ENCODE peak calls at places on chromosomes 13 and 19, in five cellular contexts. One of them, this sample, is unnamed.

GRCh38 chr13:105510363-105510762 is 1025.1 kb downstream of the EFNB2 start:
- DNase-seq in upper lobe of left lung: no peak
- DNase-seq in stomach: no peak
- DNase-seq in spleen: no peak
- DNase-seq in suprapubic skin: no peak
- DNase-seq in this sample: no peak

GRCh38 chr13:102183509-102184182 is 218.2 kb downstream of the FGF14 start:
- DNase-seq in upper lobe of left lung: no peak
- DNase-seq in spleen: no peak
- DNase-seq in stomach: no peak
- DNase-seq in suprapubic skin: no peak
- DNase-seq in this sample: no peak

GRCh38 chr19:2887391-2887914 is 13.3 kb upstream of the ZNF57 start:
- DNase-seq in stomach: no peak
- DNase-seq in suprapubic skin: no peak
- DNase-seq in upper lobe of left lung: no peak
- DNase-seq in spleen: no peak
- DNase-seq in this sample: no peak

GRCh38 chr19:925912-926594 is at the start of gene ARID3A:
- DNase-seq in spleen: peak
- DNase-seq in suprapubic skin: no peak
- DNase-seq in upper lobe of left lung: no peak
- DNase-seq in stomach: peak
- DNase-seq in this sample: peak

GRCh38 chr19:47749326-47749725 is 4.0 kb downstream of the NOP53 start:
- DNase-seq in upper lobe of left lung: no peak
- DNase-seq in spleen: no peak
- DNase-seq in stomach: no peak
- DNase-seq in suprapubic skin: no peak
- DNase-seq in this sample: no peak

GRCh38 chr19:35347171-35347929 is at the start of gene FFAR1:
- DNase-seq in stomach: peak
- DNase-seq in spleen: peak
- DNase-seq in upper lobe of left lung: no peak
- DNase-seq in suprapubic skin: peak
- DNase-seq in this sample: peak

GRCh38 chr19:54333586-54334298 is 5.2 kb downstream of the LILRA4 start:
- DNase-seq in suprapubic skin: no peak
- DNase-seq in upper lobe of left lung: no peak
- DNase-seq in spleen: no peak
- DNase-seq in stomach: no peak
- DNase-seq in this sample: no peak

GRCh38 chr13:46142692-46143238 is 37.9 kb upstream of the CPB2 start:
- DNase-seq in stomach: no peak
- DNase-seq in upper lobe of left lung: no peak
- DNase-seq in spleen: no peak
- DNase-seq in suprapubic skin: no peak
- DNase-seq in this sample: no peak

DNA sequence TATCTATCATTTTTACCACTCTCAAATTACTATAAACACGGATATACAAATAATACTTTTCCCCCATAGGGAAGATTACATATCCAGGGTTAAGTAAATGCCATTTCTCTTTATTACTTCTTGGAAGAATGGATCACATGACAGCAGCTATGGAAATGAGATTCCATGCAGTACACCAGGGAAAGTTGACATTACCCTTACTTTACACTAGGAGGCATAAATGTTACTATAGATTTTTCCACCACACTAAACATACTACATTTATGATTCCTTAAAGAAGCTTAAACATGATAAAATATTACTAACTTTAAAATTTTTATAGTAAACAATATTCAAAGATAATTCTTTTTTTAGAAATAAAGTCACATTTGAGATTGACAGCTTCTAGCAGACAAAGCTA is 611.4 kb downstream of the PCDH9 start:
- DNase-seq in upper lobe of left lung: no peak
- DNase-seq in suprapubic skin: no peak
- DNase-seq in stomach: no peak
- DNase-seq in spleen: no peak
- DNase-seq in this sample: no peak
- TF ChIP-seq CTCF in upper lobe of left lung: no peak
- TF ChIP-seq CTCF in suprapubic skin: peak
- TF ChIP-seq CTCF in stomach: peak
- TF ChIP-seq CTCF in spleen: peak
- TF ChIP-seq CTCF in this sample: peak

GRCh38 chr19:16589917-16590316 is 17.7 kb upstream of the SLC35E1 start:
- DNase-seq in suprapubic skin: peak
- DNase-seq in stomach: no peak
- DNase-seq in upper lobe of left lung: no peak
- DNase-seq in spleen: no peak
- DNase-seq in this sample: no peak
- TF ChIP-seq POLR2A in suprapubic skin: no peak
- TF ChIP-seq POLR2A in stomach: no peak
- TF ChIP-seq POLR2A in upper lobe of left lung: no peak
- TF ChIP-seq POLR2A in spleen: no peak
- TF ChIP-seq POLR2A in this sample: no peak

DNA sequence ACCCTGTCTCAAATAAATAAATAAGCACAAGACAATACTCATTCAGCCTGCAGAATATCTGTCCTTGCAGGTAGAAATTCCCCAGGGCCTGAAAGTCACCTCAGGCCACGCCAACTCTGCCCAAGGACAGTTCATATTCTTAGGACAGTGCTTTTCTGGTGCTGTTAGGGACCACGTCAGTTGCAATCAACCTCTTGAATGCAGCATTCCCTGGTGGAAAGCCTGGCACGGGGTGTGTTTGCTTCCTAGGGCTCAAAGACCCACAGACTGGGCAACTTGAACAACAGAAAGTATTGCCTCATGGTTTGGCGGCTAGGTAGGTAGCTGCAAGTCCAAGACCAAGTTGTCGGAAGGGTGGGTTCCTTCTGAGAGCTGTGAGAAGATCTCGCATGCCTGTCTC is 160.3 kb downstream of the KCTD15 start:
- DNase-seq in upper lobe of left lung: no peak
- DNase-seq in suprapubic skin: no peak
- DNase-seq in stomach: no peak
- DNase-seq in spleen: no peak
- DNase-seq in this sample: no peak
- TF ChIP-seq POLR2AphosphoS5 in upper lobe of left lung: no peak
- TF ChIP-seq POLR2AphosphoS5 in suprapubic skin: no peak
- TF ChIP-seq POLR2AphosphoS5 in stomach: no peak
- TF ChIP-seq POLR2AphosphoS5 in spleen: no peak
- TF ChIP-seq POLR2AphosphoS5 in this sample: no peak

GRCh38 chr13:51262501-51263211 is 40.5 kb downstream of the FAM124A start:
- DNase-seq in spleen: no peak
- DNase-seq in upper lobe of left lung: no peak
- DNase-seq in suprapubic skin: no peak
- DNase-seq in stomach: no peak
- DNase-seq in this sample: peak
- TF ChIP-seq CTCF in spleen: no peak
- TF ChIP-seq CTCF in upper lobe of left lung: no peak
- TF ChIP-seq CTCF in suprapubic skin: no peak
- TF ChIP-seq CTCF in stomach: no peak
- TF ChIP-seq CTCF in this sample: no peak

GRCh38 chr13:29571876-29572570 is 23.5 kb downstream of the SLC7A1 start:
- DNase-seq in suprapubic skin: no peak
- DNase-seq in upper lobe of left lung: no peak
- DNase-seq in stomach: no peak
- DNase-seq in spleen: no peak
- DNase-seq in this sample: no peak
- TF ChIP-seq POLR2A in suprapubic skin: no peak
- TF ChIP-seq POLR2A in upper lobe of left lung: no peak
- TF ChIP-seq POLR2A in stomach: no peak
- TF ChIP-seq POLR2A in spleen: no peak
- TF ChIP-seq POLR2A in this sample: no peak

GRCh38 chr13:99986751-99987150 is 5.2 kb downstream of the ZIC2 start:
- DNase-seq in suprapubic skin: no peak
- DNase-seq in spleen: no peak
- DNase-seq in stomach: no peak
- DNase-seq in upper lobe of left lung: no peak
- DNase-seq in this sample: no peak

GRCh38 chr13:99985243-99985874 is 3.8 kb downstream of the ZIC2 start:
- DNase-seq in upper lobe of left lung: peak
- DNase-seq in suprapubic skin: no peak
- DNase-seq in spleen: no peak
- DNase-seq in stomach: no peak
- DNase-seq in this sample: no peak

GRCh38 chr13:99987180-99988047 is 5.8 kb downstream of the ZIC2 start:
- DNase-seq in stomach: no peak
- DNase-seq in suprapubic skin: no peak
- DNase-seq in upper lobe of left lung: peak
- DNase-seq in spleen: no peak
- DNase-seq in this sample: no peak

GRCh38 chr13:99984463-99985242 is 3.1 kb downstream of the ZIC2 start:
- DNase-seq in spleen: no peak
- DNase-seq in upper lobe of left lung: no peak
- DNase-seq in suprapubic skin: no peak
- DNase-seq in stomach: no peak
- DNase-seq in this sample: no peak

DNA sequence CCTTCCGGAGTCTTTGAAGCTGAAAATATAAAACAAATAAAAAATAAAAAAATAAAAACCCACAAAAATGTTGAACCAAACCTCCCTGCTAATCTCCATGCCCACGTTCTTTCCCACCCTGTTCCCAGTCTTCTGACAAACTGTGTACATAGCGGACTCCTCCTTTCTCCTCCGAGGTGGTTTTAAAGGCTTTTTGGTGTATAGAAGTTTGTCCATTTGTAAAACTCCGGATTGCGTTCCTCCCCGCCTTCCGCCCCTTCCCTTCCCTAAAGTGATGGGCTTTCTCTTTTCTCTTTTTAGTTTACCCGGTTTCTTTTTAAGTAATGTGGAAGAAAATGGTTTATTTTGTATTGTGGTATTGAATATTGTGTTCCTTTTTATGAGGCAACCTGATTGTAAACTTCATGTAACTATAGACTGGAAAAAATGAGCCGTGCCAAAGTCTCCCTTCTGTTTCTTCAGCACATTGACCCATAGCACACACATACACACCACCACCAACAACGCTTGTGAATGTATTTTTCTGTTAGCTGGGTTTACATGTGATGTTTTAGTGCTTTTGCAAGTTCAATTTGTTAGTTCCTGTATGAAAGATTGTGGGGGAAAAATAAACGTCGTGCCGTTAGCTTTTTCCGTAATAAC is 4.4 kb downstream of the ZIC2 start:
- DNase-seq in spleen: no peak
- DNase-seq in suprapubic skin: no peak
- DNase-seq in upper lobe of left lung: no peak
- DNase-seq in stomach: no peak
- DNase-seq in this sample: no peak
- TF ChIP-seq POLR2AphosphoS5 in spleen: no peak
- TF ChIP-seq POLR2AphosphoS5 in suprapubic skin: no peak
- TF ChIP-seq POLR2AphosphoS5 in upper lobe of left lung: no peak
- TF ChIP-seq POLR2AphosphoS5 in stomach: no peak
- TF ChIP-seq POLR2AphosphoS5 in this sample: no peak

DNA sequence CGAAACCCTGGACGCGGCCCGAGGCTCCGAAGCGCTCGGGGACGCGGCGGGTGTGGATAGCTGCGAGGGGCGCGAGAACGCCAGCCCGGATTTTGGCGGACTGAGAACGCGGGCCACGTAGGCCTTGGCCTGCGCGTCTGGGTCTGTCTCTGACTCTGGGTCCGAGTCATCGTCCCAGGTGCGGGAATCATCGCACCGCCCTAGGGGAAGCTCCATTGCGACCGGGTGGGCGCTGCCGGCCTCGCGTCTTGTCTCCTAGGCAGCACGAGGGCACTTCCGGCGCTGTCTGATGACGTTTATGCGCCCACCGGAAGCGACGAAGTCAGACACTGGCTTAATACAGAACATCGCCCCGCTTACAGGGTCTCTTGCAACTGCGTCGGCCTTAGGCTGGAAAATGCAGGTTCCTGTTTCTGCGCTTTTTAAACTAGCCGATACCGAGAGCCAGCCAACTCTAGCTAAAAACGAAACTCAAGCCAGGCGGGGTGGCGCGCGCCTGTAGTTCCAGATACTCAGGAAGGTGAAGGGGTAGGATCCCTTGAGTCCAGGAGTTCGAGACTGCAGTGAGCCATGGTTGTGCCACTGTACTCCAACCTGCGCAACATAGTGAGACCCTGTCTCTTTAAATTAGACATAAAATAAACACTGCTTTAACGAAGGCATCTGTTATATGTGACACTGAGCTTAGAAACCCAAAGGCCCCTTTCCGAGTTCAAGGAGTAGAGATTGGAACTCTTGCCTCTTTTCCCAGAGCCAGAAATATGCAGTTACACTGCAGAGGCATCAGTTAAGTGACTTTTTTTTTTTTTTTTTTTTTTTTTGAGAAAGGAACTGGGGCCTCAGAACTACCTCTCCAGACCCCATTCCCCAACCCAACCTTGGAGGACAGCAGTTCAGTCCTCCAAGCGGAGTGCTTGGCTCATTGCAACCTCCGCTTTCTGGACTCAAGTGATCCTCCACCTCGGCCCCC is at the start of gene FBXW9:
- DNase-seq in upper lobe of left lung: peak
- DNase-seq in spleen: peak
- DNase-seq in suprapubic skin: peak
- DNase-seq in stomach: peak
- DNase-seq in this sample: peak
- TF ChIP-seq CTCF in upper lobe of left lung: peak
- TF ChIP-seq CTCF in spleen: no peak
- TF ChIP-seq CTCF in suprapubic skin: no peak
- TF ChIP-seq CTCF in stomach: no peak
- TF ChIP-seq CTCF in this sample: no peak

DNA sequence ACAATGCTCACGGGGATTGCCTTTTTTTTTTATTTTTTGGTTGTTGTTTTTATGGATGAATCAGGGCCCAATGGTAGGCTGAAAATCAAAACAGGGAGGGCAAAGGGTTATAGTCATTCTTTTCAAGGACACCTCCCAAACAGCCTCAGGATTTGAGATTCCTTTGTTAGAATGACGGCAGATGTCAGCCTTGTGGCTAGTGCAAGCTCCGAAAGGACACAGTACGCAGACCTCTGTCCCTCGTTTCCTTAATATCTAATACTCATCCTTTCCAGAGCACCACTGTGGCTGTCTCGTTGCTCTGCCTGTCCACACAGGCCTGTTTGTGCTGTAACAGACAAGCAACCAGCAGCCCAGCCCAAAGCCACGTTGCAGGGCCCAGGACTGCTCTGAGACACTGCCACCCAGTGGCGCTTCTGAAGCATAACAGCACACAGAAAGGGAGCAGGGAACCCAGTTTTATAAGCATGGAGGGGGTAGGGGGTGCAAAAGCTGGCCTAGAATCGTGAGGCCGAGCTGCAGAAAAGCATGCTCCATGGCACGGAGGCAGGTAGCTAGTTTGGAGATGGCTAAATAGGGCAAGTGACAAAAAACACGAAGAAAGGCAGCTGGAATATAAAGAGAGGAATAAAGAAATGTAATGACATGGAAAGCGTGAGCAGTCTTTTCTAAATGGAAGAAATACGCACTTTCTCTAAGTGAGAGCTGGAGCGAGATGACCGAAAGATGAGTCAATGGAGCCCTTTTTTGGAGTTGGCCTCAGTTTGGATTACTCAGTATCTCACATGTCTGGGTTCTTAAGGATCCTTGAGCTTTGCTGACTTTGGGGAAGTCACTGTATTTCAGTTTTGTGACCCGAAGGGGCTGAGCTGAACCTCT is 40.7 kb upstream of the MEDAG start:
- DNase-seq in upper lobe of left lung: no peak
- DNase-seq in suprapubic skin: peak
- DNase-seq in spleen: peak
- DNase-seq in stomach: peak
- DNase-seq in this sample: peak
- TF ChIP-seq POLR2A in upper lobe of left lung: no peak
- TF ChIP-seq POLR2A in suprapubic skin: peak
- TF ChIP-seq POLR2A in spleen: no peak
- TF ChIP-seq POLR2A in stomach: no peak
- TF ChIP-seq POLR2A in this sample: no peak

This sample was measured in sigmoid colon.